ENCODE peak calls at places on chromosomes 6 and 20, in eight cellular contexts. One of them, this sample, is unnamed.

GRCh38 chr6:63824722-63825121 is 189.1 kb downstream of the PHF3 start:
- DNase-seq in tibial nerve: no peak
- DNase-seq in A549: no peak
- DNase-seq in esophagus muscularis mucosa: no peak
- DNase-seq in ovary: no peak
- DNase-seq in SK-N-SH: no peak
- DNase-seq in upper lobe of left lung: no peak
- DNase-seq in transverse colon: no peak
- DNase-seq in this sample: no peak

GRCh38 chr6:18293192-18293904 is 29.0 kb upstream of the DEK start:
- DNase-seq in tibial nerve: no peak
- DNase-seq in transverse colon: peak; percentile 59
- DNase-seq in upper lobe of left lung: no peak
- DNase-seq in SK-N-SH: no peak
- DNase-seq in A549: no peak
- DNase-seq in ovary: no peak
- DNase-seq in esophagus muscularis mucosa: no peak
- DNase-seq in this sample: no peak

GRCh38 chr6:47633141-47633540 is 65.2 kb upstream of the ADGRF4 start:
- DNase-seq in ovary: no peak
- DNase-seq in upper lobe of left lung: no peak
- DNase-seq in esophagus muscularis mucosa: no peak
- DNase-seq in tibial nerve: no peak
- DNase-seq in A549: no peak
- DNase-seq in SK-N-SH: peak; percentile 43
- DNase-seq in transverse colon: no peak
- DNase-seq in this sample: no peak

GRCh38 chr20:25042531-25043498 is 15.1 kb downstream of the ACSS1 start:
- DNase-seq in tibial nerve: no peak
- DNase-seq in ovary: no peak
- DNase-seq in upper lobe of left lung: no peak
- DNase-seq in esophagus muscularis mucosa: no peak
- DNase-seq in SK-N-SH: peak; percentile 43
- DNase-seq in transverse colon: peak; percentile 45
- DNase-seq in A549: no peak
- DNase-seq in this sample: peak; percentile 59

GRCh38 chr20:19757487-19757972 is 528 bp upstream of the RIN2 start:
- DNase-seq in SK-N-SH: peak; percentile 82
- DNase-seq in transverse colon: peak; percentile 74
- DNase-seq in ovary: peak; percentile 91
- DNase-seq in tibial nerve: peak; percentile 69
- DNase-seq in upper lobe of left lung: peak; percentile 95
- DNase-seq in A549: peak; percentile 71
- DNase-seq in esophagus muscularis mucosa: peak; percentile 95
- DNase-seq in this sample: peak; percentile 84

GRCh38 chr20:57650756-57651483 is 30.7 kb upstream of the ZBP1 start:
- DNase-seq in ovary: peak; percentile 19
- DNase-seq in SK-N-SH: peak; percentile 8
- DNase-seq in upper lobe of left lung: peak; percentile 67
- DNase-seq in tibial nerve: no peak
- DNase-seq in A549: peak; percentile 1
- DNase-seq in transverse colon: no peak
- DNase-seq in esophagus muscularis mucosa: peak; percentile 84
- DNase-seq in this sample: no peak

GRCh38 chr6:1263039-1263849 is 48.7 kb upstream of the FOXQ1 start:
- DNase-seq in upper lobe of left lung: no peak
- DNase-seq in esophagus muscularis mucosa: no peak
- DNase-seq in tibial nerve: no peak
- DNase-seq in ovary: no peak
- DNase-seq in SK-N-SH: no peak
- DNase-seq in transverse colon: no peak
- DNase-seq in A549: no peak
- DNase-seq in this sample: no peak

GRCh38 chr20:52500150-52500549 is 308.6 kb upstream of the ZFP64 start:
- DNase-seq in upper lobe of left lung: no peak
- DNase-seq in A549: no peak
- DNase-seq in transverse colon: no peak
- DNase-seq in esophagus muscularis mucosa: no peak
- DNase-seq in SK-N-SH: no peak
- DNase-seq in tibial nerve: no peak
- DNase-seq in ovary: no peak
- DNase-seq in this sample: no peak

GRCh38 chr20:35117148-35117547 is 24.5 kb upstream of the TRPC4AP start:
- DNase-seq in esophagus muscularis mucosa: no peak
- DNase-seq in SK-N-SH: no peak
- DNase-seq in upper lobe of left lung: no peak
- DNase-seq in transverse colon: no peak
- DNase-seq in ovary: no peak
- DNase-seq in tibial nerve: no peak
- DNase-seq in A549: no peak
- DNase-seq in this sample: no peak

GRCh38 chr20:42138711-42139110 is 520.5 kb upstream of the CHD6 start:
- DNase-seq in tibial nerve: no peak
- DNase-seq in upper lobe of left lung: no peak
- DNase-seq in esophagus muscularis mucosa: no peak
- DNase-seq in SK-N-SH: no peak
- DNase-seq in ovary: no peak
- DNase-seq in transverse colon: no peak
- DNase-seq in A549: no peak
- DNase-seq in this sample: no peak

GRCh38 chr6:150345786-150346185 is 23.0 kb upstream of the IYD start:
- DNase-seq in tibial nerve: no peak
- DNase-seq in SK-N-SH: no peak
- DNase-seq in A549: no peak
- DNase-seq in upper lobe of left lung: no peak
- DNase-seq in transverse colon: no peak
- DNase-seq in ovary: no peak
- DNase-seq in esophagus muscularis mucosa: no peak
- DNase-seq in this sample: no peak

GRCh38 chr6:42984924-42985475 is 630 bp downstream of the PPP2R5D start:
- DNase-seq in A549: no peak
- DNase-seq in SK-N-SH: no peak
- DNase-seq in ovary: no peak
- DNase-seq in esophagus muscularis mucosa: no peak
- DNase-seq in tibial nerve: no peak
- DNase-seq in transverse colon: no peak
- DNase-seq in upper lobe of left lung: no peak
- DNase-seq in this sample: no peak

GRCh38 chr20:19670829-19671228 is 87.2 kb upstream of the RIN2 start:
- DNase-seq in SK-N-SH: no peak
- DNase-seq in transverse colon: no peak
- DNase-seq in A549: no peak
- DNase-seq in tibial nerve: no peak
- DNase-seq in upper lobe of left lung: no peak
- DNase-seq in ovary: no peak
- DNase-seq in esophagus muscularis mucosa: no peak
- DNase-seq in this sample: no peak

GRCh38 chr6:87731080-87731479 is 29.0 kb upstream of the AKIRIN2 start:
- DNase-seq in upper lobe of left lung: no peak
- DNase-seq in SK-N-SH: no peak
- DNase-seq in A549: no peak
- DNase-seq in transverse colon: no peak
- DNase-seq in esophagus muscularis mucosa: no peak
- DNase-seq in tibial nerve: no peak
- DNase-seq in ovary: no peak
- DNase-seq in this sample: no peak

GRCh38 chr6:87731818-87732661 is 30.0 kb upstream of the AKIRIN2 start:
- DNase-seq in SK-N-SH: no peak
- DNase-seq in tibial nerve: peak; percentile 94
- DNase-seq in upper lobe of left lung: no peak
- DNase-seq in ovary: peak; percentile 82
- DNase-seq in transverse colon: peak; percentile 94
- DNase-seq in esophagus muscularis mucosa: peak; percentile 96
- DNase-seq in A549: peak; percentile 77
- DNase-seq in this sample: peak; percentile 96

GRCh38 chr6:87728706-87729105 is 26.7 kb upstream of the AKIRIN2 start:
- DNase-seq in esophagus muscularis mucosa: no peak
- DNase-seq in ovary: no peak
- DNase-seq in A549: no peak
- DNase-seq in upper lobe of left lung: no peak
- DNase-seq in SK-N-SH: no peak
- DNase-seq in tibial nerve: no peak
- DNase-seq in transverse colon: no peak
- DNase-seq in this sample: no peak

GRCh38 chr6:87724994-87725811 is 23.2 kb upstream of the AKIRIN2 start:
- DNase-seq in tibial nerve: no peak
- DNase-seq in transverse colon: no peak
- DNase-seq in A549: no peak
- DNase-seq in SK-N-SH: no peak
- DNase-seq in ovary: no peak
- DNase-seq in upper lobe of left lung: no peak
- DNase-seq in esophagus muscularis mucosa: no peak
- DNase-seq in this sample: no peak

DNA sequence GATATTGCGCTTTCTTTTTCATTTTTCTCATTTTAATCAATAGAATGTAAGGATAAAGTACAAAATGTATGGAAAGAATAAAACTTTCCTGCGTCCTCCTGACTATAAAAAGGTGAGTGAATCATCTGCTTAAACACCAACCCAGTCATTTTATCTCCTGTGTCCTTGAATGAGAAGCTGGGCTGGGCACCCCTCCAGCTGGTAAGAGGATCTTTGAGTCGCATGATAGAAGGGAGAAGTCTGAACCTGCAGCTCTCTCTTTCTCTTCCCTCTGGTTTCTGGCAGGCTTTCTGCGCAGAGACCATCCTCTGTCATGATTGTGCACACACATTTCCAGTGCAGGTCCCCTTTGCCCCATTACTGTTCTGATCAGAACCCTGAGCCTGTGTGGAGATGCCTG is 28.3 kb upstream of the AKIRIN2 start:
- DNase-seq in SK-N-SH: no peak
- DNase-seq in upper lobe of left lung: no peak
- DNase-seq in ovary: peak; percentile 34
- DNase-seq in tibial nerve: peak; percentile 37
- DNase-seq in esophagus muscularis mucosa: no peak
- DNase-seq in A549: no peak
- DNase-seq in transverse colon: peak; percentile 40
- DNase-seq in this sample: no peak
- TF ChIP-seq EP300 in SK-N-SH: no peak
- TF ChIP-seq EP300 in upper lobe of left lung: no peak
- TF ChIP-seq EP300 in ovary: no peak
- TF ChIP-seq EP300 in tibial nerve: no peak
- TF ChIP-seq EP300 in esophagus muscularis mucosa: no peak
- TF ChIP-seq EP300 in A549: no peak
- TF ChIP-seq EP300 in transverse colon: no peak
- TF ChIP-seq EP300 in this sample: no peak

GRCh38 chr6:90668141-90668540 is 81.3 kb upstream of the MAP3K7 start:
- DNase-seq in tibial nerve: no peak
- DNase-seq in ovary: no peak
- DNase-seq in upper lobe of left lung: no peak
- DNase-seq in transverse colon: no peak
- DNase-seq in SK-N-SH: no peak
- DNase-seq in A549: no peak
- DNase-seq in esophagus muscularis mucosa: no peak
- DNase-seq in this sample: no peak

GRCh38 chr6:90663106-90663505 is 76.2 kb upstream of the MAP3K7 start:
- DNase-seq in transverse colon: no peak
- DNase-seq in ovary: no peak
- DNase-seq in SK-N-SH: no peak
- DNase-seq in A549: no peak
- DNase-seq in upper lobe of left lung: no peak
- DNase-seq in esophagus muscularis mucosa: no peak
- DNase-seq in tibial nerve: no peak
- DNase-seq in this sample: no peak

GRCh38 chr6:90658497-90658896 is 71.6 kb upstream of the MAP3K7 start:
- DNase-seq in tibial nerve: no peak
- DNase-seq in SK-N-SH: no peak
- DNase-seq in transverse colon: no peak
- DNase-seq in A549: no peak
- DNase-seq in upper lobe of left lung: no peak
- DNase-seq in esophagus muscularis mucosa: no peak
- DNase-seq in ovary: no peak
- DNase-seq in this sample: no peak

GRCh38 chr6:90660971-90661370 is 74.1 kb upstream of the MAP3K7 start:
- DNase-seq in upper lobe of left lung: no peak
- DNase-seq in SK-N-SH: no peak
- DNase-seq in tibial nerve: no peak
- DNase-seq in transverse colon: no peak
- DNase-seq in ovary: no peak
- DNase-seq in esophagus muscularis mucosa: peak; percentile 66
- DNase-seq in A549: no peak
- DNase-seq in this sample: no peak

DNA sequence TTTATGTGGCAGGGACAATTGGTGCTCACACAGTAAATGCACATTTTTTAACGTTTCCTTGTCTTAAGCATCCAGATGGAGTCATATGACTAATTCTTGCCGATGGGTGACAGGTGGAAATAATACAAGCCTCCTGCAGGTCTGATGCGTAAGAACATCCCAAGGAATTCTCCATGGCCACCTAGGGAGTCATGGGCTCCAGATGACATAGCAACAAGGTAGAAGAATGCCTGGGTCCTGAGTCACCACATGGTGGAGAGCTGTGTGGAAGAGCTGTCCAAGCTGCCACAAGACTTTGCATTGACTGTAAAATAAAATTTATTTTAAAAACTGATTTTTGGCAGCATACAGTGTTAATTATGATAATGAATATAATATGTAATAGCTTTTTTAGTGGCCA is 77.0 kb upstream of the MAP3K7 start:
- DNase-seq in A549: no peak
- DNase-seq in esophagus muscularis mucosa: no peak
- DNase-seq in SK-N-SH: no peak
- DNase-seq in ovary: no peak
- DNase-seq in transverse colon: no peak
- DNase-seq in upper lobe of left lung: no peak
- DNase-seq in tibial nerve: no peak
- DNase-seq in this sample: no peak
- TF ChIP-seq EP300 in A549: no peak
- TF ChIP-seq EP300 in esophagus muscularis mucosa: no peak
- TF ChIP-seq EP300 in SK-N-SH: no peak
- TF ChIP-seq EP300 in ovary: no peak
- TF ChIP-seq EP300 in transverse colon: no peak
- TF ChIP-seq EP300 in upper lobe of left lung: no peak
- TF ChIP-seq EP300 in tibial nerve: no peak
- TF ChIP-seq EP300 in this sample: no peak

GRCh38 chr6:97443408-97444080 is 160.5 kb upstream of the MMS22L start:
- DNase-seq in tibial nerve: no peak
- DNase-seq in ovary: no peak
- DNase-seq in SK-N-SH: no peak
- DNase-seq in upper lobe of left lung: no peak
- DNase-seq in esophagus muscularis mucosa: no peak
- DNase-seq in transverse colon: no peak
- DNase-seq in A549: no peak
- DNase-seq in this sample: no peak
- TF ChIP-seq EP300 in tibial nerve: no peak
- TF ChIP-seq EP300 in ovary: no peak
- TF ChIP-seq EP300 in SK-N-SH: no peak
- TF ChIP-seq EP300 in upper lobe of left lung: no peak
- TF ChIP-seq EP300 in esophagus muscularis mucosa: no peak
- TF ChIP-seq EP300 in transverse colon: no peak
- TF ChIP-seq EP300 in A549: no peak
- TF ChIP-seq EP300 in this sample: no peak

DNA sequence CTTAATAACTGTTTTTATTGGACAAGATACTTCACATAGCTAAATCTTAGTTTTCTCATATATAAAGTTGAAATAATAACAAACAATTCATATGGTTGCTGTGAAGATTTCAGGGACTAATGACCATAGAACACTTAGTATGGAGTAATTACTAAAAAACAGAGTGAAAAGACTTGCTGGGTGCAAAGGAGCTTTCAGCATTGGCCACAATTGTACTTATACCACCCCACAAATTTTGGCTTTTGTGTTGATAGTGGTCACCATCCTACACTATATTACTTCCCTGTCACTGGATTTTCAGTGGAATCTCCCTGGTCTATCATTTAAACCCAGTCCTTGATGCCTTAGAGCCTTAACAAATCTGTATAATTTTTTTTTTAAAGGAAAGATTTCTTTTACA is 398.6 kb upstream of the EPHA7 start:
- DNase-seq in SK-N-SH: no peak
- DNase-seq in A549: no peak
- DNase-seq in tibial nerve: no peak
- DNase-seq in transverse colon: no peak
- DNase-seq in esophagus muscularis mucosa: no peak
- DNase-seq in ovary: no peak
- DNase-seq in upper lobe of left lung: no peak
- DNase-seq in this sample: no peak
- TF ChIP-seq EP300 in SK-N-SH: no peak
- TF ChIP-seq EP300 in A549: no peak
- TF ChIP-seq EP300 in tibial nerve: no peak
- TF ChIP-seq EP300 in transverse colon: no peak
- TF ChIP-seq EP300 in esophagus muscularis mucosa: no peak
- TF ChIP-seq EP300 in ovary: no peak
- TF ChIP-seq EP300 in upper lobe of left lung: no peak
- TF ChIP-seq EP300 in this sample: no peak